ENCODE peak calls at places on chromosome 13, in ten cellular contexts. One of them, this sample, is unnamed.

GRCh38 chr13:48138270-48138669 is 43.4 kb upstream of the MED4 start:
- DNase-seq in RWPE2: no peak
- DNase-seq in endothelial cell: no peak
- DNase-seq in CD4-positive, alpha-beta T cell: no peak
- DNase-seq in PC-3: no peak
- DNase-seq in left lung: no peak
- DNase-seq in cardiac fibroblast: no peak
- DNase-seq in pancreas: no peak
- DNase-seq in WERI-Rb-1: no peak
- DNase-seq in lower leg skin: no peak
- DNase-seq in this sample: no peak

GRCh38 chr13:101144808-101145419 is 271.4 kb downstream of the NALCN start:
- DNase-seq in RWPE2: no peak
- DNase-seq in endothelial cell: peak
- DNase-seq in CD4-positive, alpha-beta T cell: no peak
- DNase-seq in PC-3: peak
- DNase-seq in left lung: no peak
- DNase-seq in cardiac fibroblast: peak
- DNase-seq in pancreas: no peak
- DNase-seq in WERI-Rb-1: no peak
- DNase-seq in lower leg skin: no peak
- DNase-seq in this sample: peak

GRCh38 chr13:30346159-30346788 is 38.9 kb upstream of the KATNAL1 start:
- DNase-seq in RWPE2: no peak
- DNase-seq in endothelial cell: no peak
- DNase-seq in CD4-positive, alpha-beta T cell: peak
- DNase-seq in PC-3: no peak
- DNase-seq in left lung: no peak
- DNase-seq in cardiac fibroblast: no peak
- DNase-seq in pancreas: no peak
- DNase-seq in WERI-Rb-1: no peak
- DNase-seq in lower leg skin: no peak
- DNase-seq in this sample: peak

GRCh38 chr13:26007774-26008173 is 44.0 kb downstream of the SHISA2 start:
- DNase-seq in RWPE2: no peak
- DNase-seq in endothelial cell: no peak
- DNase-seq in CD4-positive, alpha-beta T cell: no peak
- DNase-seq in PC-3: peak
- DNase-seq in left lung: no peak
- DNase-seq in cardiac fibroblast: no peak
- DNase-seq in pancreas: no peak
- DNase-seq in WERI-Rb-1: no peak
- DNase-seq in lower leg skin: no peak
- DNase-seq in this sample: no peak

GRCh38 chr13:52070929-52071523 is 46.5 kb downstream of the UTP14C start:
- DNase-seq in RWPE2: no peak
- DNase-seq in endothelial cell: no peak
- DNase-seq in CD4-positive, alpha-beta T cell: no peak
- DNase-seq in PC-3: no peak
- DNase-seq in left lung: no peak
- DNase-seq in cardiac fibroblast: peak
- DNase-seq in pancreas: no peak
- DNase-seq in WERI-Rb-1: peak
- DNase-seq in lower leg skin: no peak
- DNase-seq in this sample: peak

GRCh38 chr13:104586010-104586746 is 1520.0 kb upstream of the SLC10A2 start:
- DNase-seq in RWPE2: no peak
- DNase-seq in endothelial cell: no peak
- DNase-seq in CD4-positive, alpha-beta T cell: no peak
- DNase-seq in PC-3: peak
- DNase-seq in left lung: no peak
- DNase-seq in cardiac fibroblast: peak
- DNase-seq in pancreas: no peak
- DNase-seq in WERI-Rb-1: no peak
- DNase-seq in lower leg skin: no peak
- DNase-seq in this sample: no peak

GRCh38 chr13:31352467-31352866 is 152.7 kb downstream of the B3GLCT start:
- DNase-seq in RWPE2: no peak
- DNase-seq in endothelial cell: no peak
- DNase-seq in CD4-positive, alpha-beta T cell: no peak
- DNase-seq in PC-3: no peak
- DNase-seq in left lung: peak
- DNase-seq in cardiac fibroblast: no peak
- DNase-seq in pancreas: no peak
- DNase-seq in WERI-Rb-1: no peak
- DNase-seq in lower leg skin: no peak
- DNase-seq in this sample: no peak

GRCh38 chr13:44237276-44237767 is 136.3 kb upstream of the SERP2 start:
- DNase-seq in RWPE2: no peak
- DNase-seq in endothelial cell: peak
- DNase-seq in CD4-positive, alpha-beta T cell: no peak
- DNase-seq in PC-3: peak
- DNase-seq in left lung: no peak
- DNase-seq in cardiac fibroblast: peak
- DNase-seq in pancreas: no peak
- DNase-seq in WERI-Rb-1: no peak
- DNase-seq in lower leg skin: peak
- DNase-seq in this sample: peak

GRCh38 chr13:32036131-32036695 is 4.6 kb downstream of the FRY start:
- DNase-seq in RWPE2: no peak
- DNase-seq in endothelial cell: no peak
- DNase-seq in CD4-positive, alpha-beta T cell: no peak
- DNase-seq in PC-3: no peak
- DNase-seq in left lung: no peak
- DNase-seq in cardiac fibroblast: no peak
- DNase-seq in pancreas: no peak
- DNase-seq in WERI-Rb-1: no peak
- DNase-seq in lower leg skin: no peak
- DNase-seq in this sample: no peak

GRCh38 chr13:97901716-97902115 is 51.8 kb upstream of the IPO5 start:
- DNase-seq in RWPE2: no peak
- DNase-seq in endothelial cell: no peak
- DNase-seq in CD4-positive, alpha-beta T cell: no peak
- DNase-seq in PC-3: no peak
- DNase-seq in left lung: no peak
- DNase-seq in cardiac fibroblast: no peak
- DNase-seq in pancreas: no peak
- DNase-seq in WERI-Rb-1: no peak
- DNase-seq in lower leg skin: no peak
- DNase-seq in this sample: no peak

GRCh38 chr13:102399791-102400618 is 1.8 kb downstream of the FGF14 start:
- DNase-seq in RWPE2: no peak
- DNase-seq in endothelial cell: peak
- DNase-seq in CD4-positive, alpha-beta T cell: no peak
- DNase-seq in PC-3: no peak
- DNase-seq in left lung: peak
- DNase-seq in cardiac fibroblast: no peak
- DNase-seq in pancreas: peak
- DNase-seq in WERI-Rb-1: peak
- DNase-seq in lower leg skin: no peak
- DNase-seq in this sample: peak

GRCh38 chr13:36357692-36358091 is 11.5 kb upstream of the SPART start:
- DNase-seq in RWPE2: no peak
- DNase-seq in endothelial cell: no peak
- DNase-seq in CD4-positive, alpha-beta T cell: no peak
- DNase-seq in PC-3: no peak
- DNase-seq in left lung: no peak
- DNase-seq in cardiac fibroblast: peak
- DNase-seq in pancreas: no peak
- DNase-seq in WERI-Rb-1: no peak
- DNase-seq in lower leg skin: peak
- DNase-seq in this sample: no peak

GRCh38 chr13:79340490-79340889 is 65.6 kb downstream of the RBM26 start:
- DNase-seq in RWPE2: no peak
- DNase-seq in endothelial cell: no peak
- DNase-seq in CD4-positive, alpha-beta T cell: no peak
- DNase-seq in PC-3: no peak
- DNase-seq in left lung: no peak
- DNase-seq in cardiac fibroblast: no peak
- DNase-seq in pancreas: no peak
- DNase-seq in WERI-Rb-1: no peak
- DNase-seq in lower leg skin: no peak
- DNase-seq in this sample: no peak

GRCh38 chr13:47175172-47175806 is 278.4 kb upstream of the HTR2A start:
- DNase-seq in RWPE2: no peak
- DNase-seq in endothelial cell: no peak
- DNase-seq in CD4-positive, alpha-beta T cell: no peak
- DNase-seq in PC-3: peak
- DNase-seq in left lung: no peak
- DNase-seq in cardiac fibroblast: peak
- DNase-seq in pancreas: no peak
- DNase-seq in WERI-Rb-1: no peak
- DNase-seq in lower leg skin: no peak
- DNase-seq in this sample: no peak

GRCh38 chr13:90545070-90545840 is 802.2 kb upstream of the MIR17HG start:
- DNase-seq in RWPE2: no peak
- DNase-seq in endothelial cell: no peak
- DNase-seq in CD4-positive, alpha-beta T cell: no peak
- DNase-seq in PC-3: peak
- DNase-seq in left lung: no peak
- DNase-seq in cardiac fibroblast: peak
- DNase-seq in pancreas: no peak
- DNase-seq in WERI-Rb-1: no peak
- DNase-seq in lower leg skin: no peak
- DNase-seq in this sample: no peak

DNA sequence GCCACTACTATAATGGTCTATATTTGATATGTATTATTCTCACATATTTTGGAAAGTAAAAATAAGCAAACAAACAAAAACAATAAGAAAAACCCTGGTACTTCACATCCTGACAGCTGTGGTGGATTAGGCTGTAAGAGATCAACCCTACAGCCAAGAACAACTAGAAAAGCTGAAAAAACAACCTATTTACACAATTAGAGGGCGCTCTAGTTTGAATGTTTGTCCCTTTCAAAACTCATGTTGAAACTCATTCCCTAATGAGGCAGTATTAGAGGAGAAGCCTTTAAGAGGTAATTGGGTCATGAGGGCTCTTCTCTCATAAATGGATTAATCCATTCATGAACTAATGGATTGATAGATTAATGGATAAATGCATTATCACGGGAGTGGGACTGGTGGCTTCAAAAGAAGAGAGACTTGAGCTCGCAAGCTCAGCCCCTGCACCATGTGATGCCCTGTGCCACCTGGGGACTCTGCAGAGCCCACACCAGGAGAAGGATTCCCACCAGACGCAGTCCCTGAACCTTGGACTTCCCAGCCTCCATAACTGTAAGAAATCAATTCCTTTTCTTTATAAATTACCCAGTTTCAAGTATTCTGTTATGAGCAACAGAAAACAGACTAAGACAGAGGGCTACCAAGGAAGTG is 733.9 kb upstream of the ARGLU1 start:
- DNase-seq in RWPE2: no peak
- DNase-seq in endothelial cell: no peak
- DNase-seq in CD4-positive, alpha-beta T cell: no peak
- DNase-seq in PC-3: peak
- DNase-seq in left lung: no peak
- DNase-seq in cardiac fibroblast: peak
- DNase-seq in pancreas: no peak
- DNase-seq in WERI-Rb-1: peak
- DNase-seq in lower leg skin: no peak
- DNase-seq in this sample: no peak
- TF ChIP-seq CTCF in RWPE2: no peak
- TF ChIP-seq CTCF in endothelial cell: no peak
- TF ChIP-seq CTCF in CD4-positive, alpha-beta T cell: no peak
- TF ChIP-seq CTCF in PC-3: no peak
- TF ChIP-seq CTCF in left lung: no peak
- TF ChIP-seq CTCF in cardiac fibroblast: no peak
- TF ChIP-seq CTCF in pancreas: no peak
- TF ChIP-seq CTCF in WERI-Rb-1: no peak
- TF ChIP-seq CTCF in lower leg skin: no peak
- TF ChIP-seq CTCF in this sample: no peak

GRCh38 chr13:110398564-110399507 is 91.8 kb downstream of the COL4A2 start:
- DNase-seq in RWPE2: no peak
- DNase-seq in endothelial cell: no peak
- DNase-seq in CD4-positive, alpha-beta T cell: no peak
- DNase-seq in PC-3: no peak
- DNase-seq in left lung: no peak
- DNase-seq in cardiac fibroblast: peak
- DNase-seq in pancreas: no peak
- DNase-seq in WERI-Rb-1: no peak
- DNase-seq in lower leg skin: no peak
- DNase-seq in this sample: no peak
- TF ChIP-seq CTCF in RWPE2: no peak
- TF ChIP-seq CTCF in endothelial cell: no peak
- TF ChIP-seq CTCF in CD4-positive, alpha-beta T cell: no peak
- TF ChIP-seq CTCF in PC-3: no peak
- TF ChIP-seq CTCF in left lung: no peak
- TF ChIP-seq CTCF in cardiac fibroblast: no peak
- TF ChIP-seq CTCF in pancreas: no peak
- TF ChIP-seq CTCF in WERI-Rb-1: no peak
- TF ChIP-seq CTCF in lower leg skin: no peak
- TF ChIP-seq CTCF in this sample: no peak

GRCh38 chr13:81488021-81488420 is 1147.1 kb upstream of the SPRY2 start:
- DNase-seq in RWPE2: no peak
- DNase-seq in endothelial cell: no peak
- DNase-seq in CD4-positive, alpha-beta T cell: no peak
- DNase-seq in PC-3: no peak
- DNase-seq in left lung: no peak
- DNase-seq in cardiac fibroblast: peak
- DNase-seq in pancreas: no peak
- DNase-seq in WERI-Rb-1: no peak
- DNase-seq in lower leg skin: no peak
- DNase-seq in this sample: no peak

GRCh38 chr13:81493144-81493543 is 1152.2 kb upstream of the SPRY2 start:
- DNase-seq in RWPE2: no peak
- DNase-seq in endothelial cell: no peak
- DNase-seq in CD4-positive, alpha-beta T cell: no peak
- DNase-seq in PC-3: no peak
- DNase-seq in left lung: no peak
- DNase-seq in cardiac fibroblast: no peak
- DNase-seq in pancreas: no peak
- DNase-seq in WERI-Rb-1: no peak
- DNase-seq in lower leg skin: no peak
- DNase-seq in this sample: no peak

DNA sequence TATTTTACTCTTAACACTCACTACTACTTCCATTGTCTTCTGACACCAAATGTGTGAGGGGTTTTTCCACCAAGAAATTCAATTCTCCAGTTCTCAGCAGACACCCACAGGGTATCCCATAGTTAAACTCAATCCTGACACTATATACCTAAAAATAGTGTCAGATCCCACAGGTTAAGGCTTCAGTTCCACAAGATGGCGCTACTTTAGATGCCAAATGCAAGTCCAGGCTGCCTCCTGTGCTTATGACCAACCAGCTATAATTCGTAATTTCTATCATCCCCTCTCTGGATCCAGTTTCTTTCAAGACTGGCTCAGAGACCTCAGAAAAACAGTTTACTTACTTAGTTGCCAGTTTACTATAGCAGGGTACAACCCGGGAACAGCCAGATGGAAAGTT is 1146.2 kb upstream of the SPRY2 start:
- DNase-seq in RWPE2: no peak
- DNase-seq in endothelial cell: peak
- DNase-seq in CD4-positive, alpha-beta T cell: no peak
- DNase-seq in PC-3: peak
- DNase-seq in left lung: no peak
- DNase-seq in cardiac fibroblast: peak
- DNase-seq in pancreas: no peak
- DNase-seq in WERI-Rb-1: peak
- DNase-seq in lower leg skin: no peak
- DNase-seq in this sample: no peak
- TF ChIP-seq CTCF in RWPE2: peak
- TF ChIP-seq CTCF in endothelial cell: peak
- TF ChIP-seq CTCF in CD4-positive, alpha-beta T cell: no peak
- TF ChIP-seq CTCF in PC-3: peak
- TF ChIP-seq CTCF in left lung: no peak
- TF ChIP-seq CTCF in cardiac fibroblast: no peak
- TF ChIP-seq CTCF in pancreas: no peak
- TF ChIP-seq CTCF in WERI-Rb-1: peak
- TF ChIP-seq CTCF in lower leg skin: no peak
- TF ChIP-seq CTCF in this sample: peak

GRCh38 chr13:110683203-110683883 is 22.6 kb downstream of the CARS2 start:
- DNase-seq in RWPE2: no peak
- DNase-seq in endothelial cell: no peak
- DNase-seq in CD4-positive, alpha-beta T cell: no peak
- DNase-seq in PC-3: peak
- DNase-seq in left lung: no peak
- DNase-seq in cardiac fibroblast: peak
- DNase-seq in pancreas: no peak
- DNase-seq in WERI-Rb-1: no peak
- DNase-seq in lower leg skin: no peak
- DNase-seq in this sample: no peak
- TF ChIP-seq CTCF in RWPE2: peak
- TF ChIP-seq CTCF in endothelial cell: no peak
- TF ChIP-seq CTCF in CD4-positive, alpha-beta T cell: peak
- TF ChIP-seq CTCF in PC-3: peak
- TF ChIP-seq CTCF in left lung: peak
- TF ChIP-seq CTCF in cardiac fibroblast: peak
- TF ChIP-seq CTCF in pancreas: no peak
- TF ChIP-seq CTCF in WERI-Rb-1: peak
- TF ChIP-seq CTCF in lower leg skin: no peak
- TF ChIP-seq CTCF in this sample: peak